ENCODE peak calls at places on chromosomes 2 and 18, in five cellular contexts. J is stomach; E is CD8-positive, alpha-beta memory T cell; H is colonic mucosa; W is lower lobe of right lung. X is an unnamed sample.

GRCh38 chr2:191171708-191172355 is 21.0 kb upstream of the STAT4 start:
- DNase-seq in J (no peak), E (no peak), H (no peak), W (no peak), X (no peak)

GRCh38 chr2:160634436-160634835 is 140.8 kb upstream of the RBMS1 start:
- DNase-seq in J (no peak), E (no peak), H (no peak), W (no peak), X (no peak)

GRCh38 chr2:202278944-202279343 is 13.4 kb downstream of the NOP58 start:
- DNase-seq in J (no peak), E (no peak), H (no peak), W (no peak), X (no peak)

GRCh38 chr18:33579868-33580205 is 1.8 kb downstream of the ASXL3 start:
- DNase-seq in J (no peak), E (no peak), H (no peak), W (no peak), X (no peak)

GRCh38 chr18:48003426-48004349 is 73.2 kb upstream of the SMAD2 start:
- DNase-seq in J (peak), E (no peak), H (peak), W (no peak), X (no peak)

GRCh38 chr2:119744335-119744939 is 15.3 kb upstream of the PTPN4 start:
- DNase-seq in J (peak), E (no peak), H (no peak), W (peak), X (no peak)

GRCh38 chr2:59182249-59182648 is 941.1 kb upstream of the FANCL start:
- DNase-seq in J (no peak), E (no peak), H (no peak), W (no peak), X (no peak)

GRCh38 chr2:9439536-9439935 is 16.1 kb downstream of the CPSF3 start:
- DNase-seq in J (no peak), E (no peak), H (no peak), W (no peak), X (no peak)

GRCh38 chr2:73218298-73218697 is 4.3 kb downstream of the SMYD5 start:
- DNase-seq in J (no peak), E (no peak), H (no peak), W (no peak), X (no peak)

GRCh38 chr2:88212251-88212790 is 42.2 kb downstream of the THNSL2 start:
- DNase-seq in J (no peak), E (no peak), H (no peak), W (no peak), X (no peak)

GRCh38 chr2:190578158-190579057 is 43.9 kb upstream of the NEMP2 start:
- DNase-seq in J (peak), E (no peak), H (peak), W (no peak), X (no peak)

GRCh38 chr2:217798743-217799552 is 203.8 kb downstream of the TNS1 start:
- DNase-seq in J (peak), E (no peak), H (peak), W (no peak), X (peak)

GRCh38 chr18:48920408-48921038 is 30.2 kb downstream of the SMAD7 start:
- DNase-seq in J (no peak), E (peak), H (no peak), W (no peak), X (peak)

GRCh38 chr2:174888646-174889271 is 116.4 kb downstream of the CHN1 start:
- DNase-seq in J (no peak), E (no peak), H (no peak), W (no peak), X (no peak)

GRCh38 chr2:112701092-112701491 is 19.7 kb upstream of the NT5DC4 start:
- DNase-seq in J (no peak), E (no peak), H (no peak), W (no peak), X (no peak)

GRCh38 chr2:99066075-99066557 is 75.4 kb upstream of the C2orf15 start:
- DNase-seq in J (no peak), E (no peak), H (no peak), W (no peak), X (no peak)

GRCh38 chr2:121648206-121648605 is 1.1 kb downstream of the CLASP1 start:
- DNase-seq in J (no peak), E (no peak), H (no peak), W (no peak), X (no peak)

GRCh38 chr18:51059969-51060368 is 30.0 kb downstream of the SMAD4 start:
- DNase-seq in J (no peak), E (no peak), H (no peak), W (no peak), X (no peak)

GRCh38 chr18:22385718-22386117 is 32.0 kb downstream of the CTAGE1 start:
- DNase-seq in J (no peak), E (no peak), H (no peak), W (no peak), X (no peak)

GRCh38 chr18:10526211-10526949 is 553 bp downstream of the NAPG start:
- DNase-seq in J (peak), E (peak), H (peak), W (peak), X (no peak)

GRCh38 chr2:46329803-46330775 is 32.9 kb downstream of the EPAS1 start:
- DNase-seq in J (no peak), E (no peak), H (no peak), W (no peak), X (no peak)
- H3K27ac ChIP-seq in J (no peak), E (no peak), H (no peak), W (peak), X (peak)

DNA sequence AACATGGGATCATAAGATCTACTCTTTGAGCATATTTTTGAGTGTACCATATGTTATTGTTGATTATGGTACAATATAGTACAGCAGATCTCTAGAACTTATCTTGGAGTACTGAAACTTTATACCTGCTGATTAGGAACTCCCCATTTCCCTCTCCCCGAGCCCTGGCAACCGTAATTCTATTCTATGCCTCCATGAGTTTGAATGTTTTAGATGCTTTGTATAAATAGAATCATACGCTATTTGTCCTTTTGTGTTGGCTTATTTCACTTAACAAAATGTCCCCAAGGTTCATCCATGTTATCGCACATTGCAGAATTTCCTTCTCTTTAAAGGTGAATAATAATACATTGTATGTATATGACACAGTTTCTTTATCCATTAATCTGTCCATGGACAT is 117.2 kb downstream of the PTPRM start:
- DNase-seq in J (no peak), E (no peak), H (no peak), W (no peak), X (no peak)
- H3K27ac ChIP-seq in J (no peak), E (no peak), H (no peak), W (no peak), X (no peak)

GRCh38 chr2:100756704-100757103 is 63.2 kb upstream of the NPAS2 start:
- DNase-seq in J (no peak), E (no peak), H (no peak), W (no peak), X (no peak)

GRCh38 chr2:100752628-100753333 is 67.2 kb upstream of the NPAS2 start:
- DNase-seq in J (no peak), E (no peak), H (no peak), W (no peak), X (no peak)

GRCh38 chr2:100754951-100755350 is 65.0 kb upstream of the NPAS2 start:
- DNase-seq in J (no peak), E (no peak), H (no peak), W (no peak), X (no peak)

GRCh38 chr2:100757621-100758394 is 62.1 kb upstream of the NPAS2 start:
- DNase-seq in J (no peak), E (no peak), H (no peak), W (no peak), X (no peak)

DNA sequence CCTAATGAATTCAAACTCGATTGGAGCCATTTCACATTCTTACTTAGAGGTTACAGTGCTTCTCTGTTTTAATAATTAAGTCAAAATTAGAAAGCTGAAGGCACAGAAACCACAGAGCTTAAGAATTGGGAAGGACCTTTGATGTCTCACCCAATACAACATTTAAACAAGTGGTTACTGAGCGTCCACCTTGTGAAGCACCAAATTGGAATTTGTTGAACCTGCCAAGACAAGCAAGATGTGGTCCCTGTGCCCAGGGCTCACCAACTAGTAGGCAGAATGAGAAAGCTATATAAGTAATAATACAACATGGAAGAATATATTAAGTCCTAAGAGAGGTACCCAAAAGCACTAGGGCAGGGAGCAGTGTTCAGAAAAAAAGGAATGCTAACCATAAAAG is 64.5 kb upstream of the NPAS2 start:
- DNase-seq in J (no peak), E (no peak), H (no peak), W (no peak), X (no peak)
- H3K27ac ChIP-seq in J (no peak), E (no peak), H (no peak), W (no peak), X (no peak)

DNA sequence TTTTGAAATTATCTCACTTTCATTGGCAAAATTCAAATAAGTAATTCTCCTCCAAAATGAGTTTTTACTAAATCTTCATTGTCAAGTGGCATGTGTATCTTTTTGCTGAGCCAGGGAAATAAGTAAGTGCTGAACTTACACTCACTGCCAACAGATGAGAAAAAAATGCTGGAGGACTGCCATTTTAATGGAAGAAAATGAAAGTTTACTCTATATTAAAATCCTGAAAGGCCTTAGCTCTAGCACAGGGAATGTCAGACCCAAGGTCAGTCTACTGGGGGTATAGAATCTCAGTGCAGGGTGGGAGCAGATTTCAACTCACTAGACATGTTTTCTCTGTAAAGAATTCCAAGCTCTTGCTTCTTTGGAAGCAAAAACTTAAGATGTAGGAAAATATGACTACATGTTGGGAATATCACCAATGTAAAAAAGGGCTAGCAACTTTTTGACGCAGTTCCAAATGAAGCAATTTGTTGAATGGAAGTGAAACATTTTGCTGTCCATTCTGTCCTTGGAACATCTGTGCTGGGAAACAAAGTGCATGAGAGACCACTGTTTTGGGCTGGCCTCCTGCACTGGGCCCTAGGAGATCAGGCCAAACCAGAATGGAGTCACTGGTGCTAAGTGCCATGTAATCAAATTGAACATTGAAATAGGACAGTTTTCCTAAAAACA is 126.9 kb downstream of the ST6GAL2 start:
- DNase-seq in J (no peak), E (no peak), H (no peak), W (no peak), X (no peak)
- H3K27ac ChIP-seq in J (no peak), E (no peak), H (no peak), W (peak), X (peak)

X was measured in coronary artery.